ENCODE peak calls at places on chromosomes 16 and 17, in eight cellular contexts. W is NCI-H1105; S is GDM1; J is ovary; Q is kidney; B is fibroblast of lung; F is stimulated activated CD4-positive, alpha-beta T cell treated with anti-CD3 and anti-CD28 coated beads, Interleukin-12 subunit alpha, Interleukin-12 subunit beta, amount 100 ng/mL, for 4 hours; O is naive thymus-derived CD8-positive, alpha-beta T cell. X is an unnamed sample.

GRCh38 chr17:32276217-32276616 is 10.6 kb downstream of the RHBDL3 start:
- DNase-seq in W (no peak), S (no peak), J (no peak), Q (no peak), B (no peak), F (no peak), O (no peak), X (no peak)

GRCh38 chr17:80031691-80032480 is 3.8 kb downstream of the TBC1D16 start:
- DNase-seq in W (no peak), S (no peak), J (no peak), Q (no peak), B (no peak), F (no peak), O (no peak), X (no peak)

GRCh38 chr17:82667668-82668000 is 19.4 kb upstream of the WDR45B start:
- DNase-seq in W (no peak), S (no peak), J (no peak), Q (no peak), B (no peak), F (no peak), O (no peak), X (no peak)

GRCh38 chr16:89749637-89750036 is 28.3 kb downstream of the ZNF276 start:
- DNase-seq in W (no peak), S (no peak), J (no peak), Q (peak; percentile 84), B (no peak), F (no peak), O (no peak), X (no peak)

GRCh38 chr17:28470266-28471126 is 2.9 kb upstream of the SLC13A2 start:
- DNase-seq in W (no peak), S (no peak), J (no peak), Q (no peak), B (peak; percentile 6), F (no peak), O (no peak), X (no peak)

GRCh38 chr17:38706625-38707298 is 1.7 kb downstream of the MLLT6 start:
- DNase-seq in W (no peak), S (no peak), J (no peak), Q (peak; percentile 77), B (no peak), F (peak; percentile 43), O (no peak), X (no peak)

GRCh38 chr17:49525831-49526741 is 31.0 kb downstream of the NGFR start:
- DNase-seq in W (no peak), S (no peak), J (no peak), Q (no peak), B (no peak), F (no peak), O (no peak), X (no peak)

GRCh38 chr17:74380086-74380958 is 13.0 kb downstream of the GPR142 start:
- DNase-seq in W (no peak), S (peak; percentile 39), J (no peak), Q (no peak), B (no peak), F (no peak), O (no peak), X (no peak)

GRCh38 chr16:54576776-54577175 is 290.2 kb upstream of the IRX3 start:
- DNase-seq in W (no peak), S (no peak), J (no peak), Q (no peak), B (no peak), F (no peak), O (no peak), X (no peak)

GRCh38 chr17:57913576-57914273 is 41.5 kb downstream of the CUEDC1 start:
- DNase-seq in W (no peak), S (no peak), J (no peak), Q (no peak), B (no peak), F (no peak), O (no peak), X (no peak)

GRCh38 chr16:11560701-11561439 is 25.8 kb downstream of the LITAF start:
- DNase-seq in W (no peak), S (no peak), J (peak; percentile 47), Q (peak; percentile 89), B (no peak), F (no peak), O (peak; percentile 60), X (no peak)

GRCh38 chr16:1379054-1379862 is 27.5 kb downstream of the GNPTG start:
- DNase-seq in W (peak; percentile 31), S (peak; percentile 57), J (peak; percentile 77), Q (peak; percentile 97), B (peak; percentile 65), F (peak; percentile 83), O (peak; percentile 65), X (peak; percentile 62)

GRCh38 chr17:71441098-71441497 is 679.7 kb upstream of the SOX9 start:
- DNase-seq in W (no peak), S (no peak), J (no peak), Q (no peak), B (peak; percentile 97), F (no peak), O (no peak), X (no peak)

GRCh38 chr17:49260922-49261291 is 30.3 kb upstream of the PHOSPHO1 start:
- DNase-seq in W (no peak), S (no peak), J (no peak), Q (no peak), B (no peak), F (no peak), O (no peak), X (no peak)

GRCh38 chr17:31171711-31172110 is 76.9 kb downstream of the NF1 start:
- DNase-seq in W (no peak), S (no peak), J (no peak), Q (no peak), B (peak; percentile 10), F (no peak), O (no peak), X (no peak)

GRCh38 chr17:41987642-41988041 is 21.0 kb downstream of the CNP start:
- DNase-seq in W (no peak), S (no peak), J (no peak), Q (no peak), B (no peak), F (no peak), O (no peak), X (no peak)

GRCh38 chr17:2971851-2972250 is 91.6 kb downstream of the OR1D5 start:
- DNase-seq in W (no peak), S (no peak), J (no peak), Q (no peak), B (no peak), F (no peak), O (no peak), X (no peak)

GRCh38 chr17:10447035-10447931 is 22.1 kb downstream of the MYH4 start:
- DNase-seq in W (no peak), S (no peak), J (no peak), Q (no peak), B (no peak), F (no peak), O (no peak), X (no peak)

GRCh38 chr17:43477832-43478634 is 5.7 kb upstream of the DHX8 start:
- DNase-seq in W (no peak), S (no peak), J (no peak), Q (no peak), B (no peak), F (no peak), O (no peak), X (no peak)

GRCh38 chr16:62041401-62041800 is 5.2 kb upstream of the CDH8 start:
- DNase-seq in W (no peak), S (no peak), J (no peak), Q (no peak), B (peak; percentile 32), F (no peak), O (no peak), X (peak; percentile 12)

GRCh38 chr16:20901441-20902112 is 1.0 kb downstream of the LYRM1 start:
- DNase-seq in W (no peak), S (peak; percentile 7), J (peak; percentile 65), Q (peak; percentile 84), B (peak; percentile 60), F (peak; percentile 6), O (peak; percentile 2), X (peak; percentile 26)

GRCh38 chr16:11619327-11619851 is 32.7 kb upstream of the LITAF start:
- DNase-seq in W (no peak), S (no peak), J (no peak), Q (no peak), B (no peak), F (no peak), O (no peak), X (no peak)

GRCh38 chr16:78437352-78437968 is 338.0 kb downstream of the WWOX start:
- DNase-seq in W (no peak), S (no peak), J (peak; percentile 28), Q (no peak), B (no peak), F (peak; percentile 25), O (peak; percentile 4), X (no peak)

GRCh38 chr17:7183433-7184090 is 4.4 kb upstream of the ASGR1 start:
- DNase-seq in W (no peak), S (no peak), J (no peak), Q (no peak), B (no peak), F (no peak), O (no peak), X (no peak)

GRCh38 chr16:15493416-15494181 is 59.2 kb downstream of the BMERB1 start:
- DNase-seq in W (no peak), S (no peak), J (no peak), Q (no peak), B (peak; percentile 92), F (no peak), O (no peak), X (no peak)

GRCh38 chr16:3841729-3842508 is 38.6 kb downstream of the CREBBP start:
- DNase-seq in W (no peak), S (no peak), J (no peak), Q (no peak), B (no peak), F (no peak), O (no peak), X (no peak)

GRCh38 chr16:30076276-30076791 is 540 bp downstream of the PPP4C start:
- DNase-seq in W (no peak), S (no peak), J (no peak), Q (peak; percentile 80), B (no peak), F (no peak), O (no peak), X (no peak)

GRCh38 chr17:80600586-80600985 is 55.9 kb downstream of the RPTOR start:
- DNase-seq in W (no peak), S (no peak), J (no peak), Q (no peak), B (no peak), F (no peak), O (no peak), X (no peak)

GRCh38 chr16:27352026-27352425 is 38.3 kb downstream of the IL4R start:
- DNase-seq in W (no peak), S (no peak), J (no peak), Q (no peak), B (no peak), F (no peak), O (no peak), X (no peak)

GRCh38 chr16:87507351-87508069 is 14.7 kb upstream of the ZCCHC14 start:
- DNase-seq in W (no peak), S (no peak), J (no peak), Q (no peak), B (no peak), F (no peak), O (no peak), X (no peak)

GRCh38 chr17:43039646-43040045 is 14.6 kb downstream of the RND2 start:
- DNase-seq in W (no peak), S (no peak), J (no peak), Q (no peak), B (no peak), F (no peak), O (no peak), X (no peak)

GRCh38 chr16:28108590-28109247 is 45.2 kb upstream of the GSG1L start:
- DNase-seq in W (no peak), S (peak; percentile 21), J (no peak), Q (no peak), B (no peak), F (no peak), O (no peak), X (no peak)

GRCh38 chr17:16444258-16444886 is 29.0 kb downstream of the TRPV2 start:
- DNase-seq in W (no peak), S (no peak), J (no peak), Q (no peak), B (peak; percentile 13), F (no peak), O (no peak), X (no peak)

GRCh38 chr16:84072014-84072413 is 29.4 kb upstream of the SLC38A8 start:
- DNase-seq in W (no peak), S (no peak), J (no peak), Q (no peak), B (peak; percentile 64), F (no peak), O (no peak), X (no peak)

X was measured in progenitor cell of endocrine pancreas.